ENCODE peak calls at places on chromosomes 5 and 9, in four cellular contexts. One of them, this sample, is unnamed.

GRCh38 chr9:136644593-136645342 is 17.9 kb upstream of the EGFL7 start:
- DNase-seq in substantia nigra: no peak
- DNase-seq in HCT116: peak; percentile 42
- DNase-seq in NCI-H2081: peak; percentile 20
- DNase-seq in this sample: peak; percentile 38

GRCh38 chr5:57887851-57888621 is 405.4 kb upstream of the ACTBL2 start:
- DNase-seq in substantia nigra: no peak
- DNase-seq in HCT116: peak; percentile 61
- DNase-seq in NCI-H2081: peak; percentile 38
- DNase-seq in this sample: peak; percentile 55

GRCh38 chr5:177426566-177427210 is at the start of gene GRK6:
- DNase-seq in substantia nigra: no peak
- DNase-seq in HCT116: no peak
- DNase-seq in NCI-H2081: peak; percentile 37
- DNase-seq in this sample: peak; percentile 54

GRCh38 chr5:23223846-23224245 is 283.6 kb upstream of the PRDM9 start:
- DNase-seq in substantia nigra: no peak
- DNase-seq in HCT116: no peak
- DNase-seq in NCI-H2081: no peak
- DNase-seq in this sample: no peak

GRCh38 chr5:88235828-88236227 is 32.8 kb downstream of the TMEM161B start:
- DNase-seq in substantia nigra: no peak
- DNase-seq in HCT116: no peak
- DNase-seq in NCI-H2081: no peak
- DNase-seq in this sample: no peak

GRCh38 chr9:129886226-129887174 is 51.2 kb downstream of the USP20 start:
- DNase-seq in substantia nigra: no peak
- DNase-seq in HCT116: no peak
- DNase-seq in NCI-H2081: no peak
- DNase-seq in this sample: no peak

GRCh38 chr9:20379804-20380225 is 242.5 kb downstream of the MLLT3 start:
- DNase-seq in substantia nigra: no peak
- DNase-seq in HCT116: no peak
- DNase-seq in NCI-H2081: no peak
- DNase-seq in this sample: no peak

GRCh38 chr9:108603141-108603540 is 252.6 kb downstream of the ACTL7B start:
- DNase-seq in substantia nigra: no peak
- DNase-seq in HCT116: no peak
- DNase-seq in NCI-H2081: no peak
- DNase-seq in this sample: no peak

GRCh38 chr5:145293716-145294115 is 541.4 kb downstream of the PRELID2 start:
- DNase-seq in substantia nigra: no peak
- DNase-seq in HCT116: no peak
- DNase-seq in NCI-H2081: no peak
- DNase-seq in this sample: no peak

GRCh38 chr9:132894857-132895846 is 16.5 kb downstream of the SPACA9 start:
- DNase-seq in substantia nigra: no peak
- DNase-seq in HCT116: no peak
- DNase-seq in NCI-H2081: no peak
- DNase-seq in this sample: no peak

GRCh38 chr5:134659456-134659855 is 10.9 kb downstream of the SEC24A start:
- DNase-seq in substantia nigra: no peak
- DNase-seq in HCT116: no peak
- DNase-seq in NCI-H2081: no peak
- DNase-seq in this sample: no peak

GRCh38 chr9:2872307-2872940 is 28.5 kb upstream of the PUM3 start:
- DNase-seq in substantia nigra: no peak
- DNase-seq in HCT116: peak; percentile 23
- DNase-seq in NCI-H2081: peak; percentile 60
- DNase-seq in this sample: no peak